ENCODE peak calls at places on chromosomes 13 and 19, in four cellular contexts. One of them, this sample, is unnamed.

GRCh38 chr19:42370068-42370520 is 20.0 kb downstream of the CNFN start:
- DNase-seq in caudate nucleus: no peak
- DNase-seq in tibial nerve: no peak
- DNase-seq in AML-193: no peak
- DNase-seq in this sample: no peak

GRCh38 chr13:114147803-114148520 is 15.5 kb upstream of the RASA3 start:
- DNase-seq in caudate nucleus: no peak
- DNase-seq in tibial nerve: no peak
- DNase-seq in AML-193: no peak
- DNase-seq in this sample: no peak

GRCh38 chr19:3059653-3060052 is 2.6 kb downstream of the TLE5 start:
- DNase-seq in caudate nucleus: no peak
- DNase-seq in tibial nerve: no peak
- DNase-seq in AML-193: no peak
- DNase-seq in this sample: no peak

GRCh38 chr13:57629391-57629804 is 2.1 kb upstream of the PCDH17 start:
- DNase-seq in caudate nucleus: peak; percentile 66
- DNase-seq in tibial nerve: no peak
- DNase-seq in AML-193: no peak
- DNase-seq in this sample: no peak

GRCh38 chr19:1173160-1173844 is 766 bp downstream of the SBNO2 start:
- DNase-seq in caudate nucleus: no peak
- DNase-seq in tibial nerve: no peak
- DNase-seq in AML-193: no peak
- DNase-seq in this sample: no peak

GRCh38 chr13:110206170-110206569 is 100.8 kb downstream of the COL4A1 start:
- DNase-seq in caudate nucleus: no peak
- DNase-seq in tibial nerve: no peak
- DNase-seq in AML-193: no peak
- DNase-seq in this sample: no peak

GRCh38 chr13:28469316-28469715 is 25.6 kb downstream of the FLT1 start:
- DNase-seq in caudate nucleus: no peak
- DNase-seq in tibial nerve: no peak
- DNase-seq in AML-193: no peak
- DNase-seq in this sample: no peak

GRCh38 chr13:102440259-102440936 is 38.5 kb upstream of the FGF14 start:
- DNase-seq in caudate nucleus: no peak
- DNase-seq in tibial nerve: no peak
- DNase-seq in AML-193: no peak
- DNase-seq in this sample: peak; percentile 83

GRCh38 chr19:29535984-29536508 is 10.3 kb downstream of the VSTM2B start:
- DNase-seq in caudate nucleus: no peak
- DNase-seq in tibial nerve: no peak
- DNase-seq in AML-193: no peak
- DNase-seq in this sample: no peak

GRCh38 chr13:45851171-45851889 is at the start of gene SIAH3:
- DNase-seq in caudate nucleus: peak; percentile 31
- DNase-seq in tibial nerve: no peak
- DNase-seq in AML-193: no peak
- DNase-seq in this sample: peak; percentile 10

GRCh38 chr13:109205315-109205714 is 575.9 kb downstream of the MYO16 start:
- DNase-seq in caudate nucleus: no peak
- DNase-seq in tibial nerve: no peak
- DNase-seq in AML-193: no peak
- DNase-seq in this sample: no peak

GRCh38 chr19:35592226-35592625 is 6.3 kb downstream of the PMIS2 start:
- DNase-seq in caudate nucleus: no peak
- DNase-seq in tibial nerve: no peak
- DNase-seq in AML-193: peak; percentile 10
- DNase-seq in this sample: peak; percentile 5